ENCODE peak calls at places on chromosome 7, in seven cellular contexts. One of them, this sample, is unnamed.

GRCh38 chr7:150910996-150911422 is 58.7 kb downstream of the AOC1 start:
- DNase-seq in lower lobe of right lung: no peak
- DNase-seq in HepG2: no peak
- DNase-seq in fibroblast of the aortic adventitia: no peak
- DNase-seq in HFF-Myc: no peak
- DNase-seq in MCF 10A: no peak
- DNase-seq in AG04450: no peak
- DNase-seq in this sample: no peak

GRCh38 chr7:73994023-73994422 is 34.0 kb upstream of the ELN start:
- DNase-seq in fibroblast of the aortic adventitia: no peak
- DNase-seq in AG04450: no peak
- DNase-seq in MCF 10A: no peak
- DNase-seq in HepG2: no peak
- DNase-seq in HFF-Myc: no peak
- DNase-seq in lower lobe of right lung: no peak
- DNase-seq in this sample: no peak

GRCh38 chr7:93043393-93043985 is 74.3 kb downstream of the SAMD9 start:
- DNase-seq in lower lobe of right lung: no peak
- DNase-seq in MCF 10A: peak
- DNase-seq in fibroblast of the aortic adventitia: peak
- DNase-seq in HepG2: no peak
- DNase-seq in AG04450: peak
- DNase-seq in HFF-Myc: peak
- DNase-seq in this sample: no peak

GRCh38 chr7:44581426-44581906 is 565 bp downstream of the TMED4 start:
- DNase-seq in HepG2: no peak
- DNase-seq in fibroblast of the aortic adventitia: no peak
- DNase-seq in HFF-Myc: no peak
- DNase-seq in lower lobe of right lung: no peak
- DNase-seq in AG04450: no peak
- DNase-seq in MCF 10A: no peak
- DNase-seq in this sample: peak

GRCh38 chr7:42931447-42931833 is 534 bp downstream of the PSMA2 start:
- DNase-seq in lower lobe of right lung: no peak
- DNase-seq in fibroblast of the aortic adventitia: peak
- DNase-seq in MCF 10A: no peak
- DNase-seq in HFF-Myc: no peak
- DNase-seq in AG04450: no peak
- DNase-seq in HepG2: no peak
- DNase-seq in this sample: peak

GRCh38 chr7:16357921-16358320 is 63.4 kb downstream of the CRPPA start:
- DNase-seq in AG04450: no peak
- DNase-seq in lower lobe of right lung: peak
- DNase-seq in HFF-Myc: no peak
- DNase-seq in HepG2: no peak
- DNase-seq in fibroblast of the aortic adventitia: no peak
- DNase-seq in MCF 10A: no peak
- DNase-seq in this sample: no peak

GRCh38 chr7:66281678-66282593 is 76.8 kb downstream of the TPST1 start:
- DNase-seq in HepG2: peak
- DNase-seq in MCF 10A: peak
- DNase-seq in fibroblast of the aortic adventitia: peak
- DNase-seq in AG04450: peak
- DNase-seq in lower lobe of right lung: no peak
- DNase-seq in HFF-Myc: peak
- DNase-seq in this sample: no peak

GRCh38 chr7:21805793-21806192 is 139.9 kb downstream of the CDCA7L start:
- DNase-seq in fibroblast of the aortic adventitia: no peak
- DNase-seq in HFF-Myc: no peak
- DNase-seq in AG04450: no peak
- DNase-seq in lower lobe of right lung: no peak
- DNase-seq in MCF 10A: no peak
- DNase-seq in HepG2: no peak
- DNase-seq in this sample: no peak

GRCh38 chr7:43834463-43835251 is 34.7 kb downstream of the MRPS24 start:
- DNase-seq in fibroblast of the aortic adventitia: peak
- DNase-seq in AG04450: no peak
- DNase-seq in MCF 10A: peak
- DNase-seq in lower lobe of right lung: no peak
- DNase-seq in HepG2: no peak
- DNase-seq in HFF-Myc: no peak
- DNase-seq in this sample: peak

GRCh38 chr7:149153346-149153745 is 6.1 kb downstream of the ZNF398 start:
- DNase-seq in lower lobe of right lung: no peak
- DNase-seq in HFF-Myc: no peak
- DNase-seq in AG04450: no peak
- DNase-seq in fibroblast of the aortic adventitia: no peak
- DNase-seq in MCF 10A: no peak
- DNase-seq in HepG2: no peak
- DNase-seq in this sample: no peak

GRCh38 chr7:140391634-140392033 is 6.7 kb downstream of the SLC37A3 start:
- DNase-seq in HFF-Myc: no peak
- DNase-seq in AG04450: no peak
- DNase-seq in fibroblast of the aortic adventitia: no peak
- DNase-seq in MCF 10A: no peak
- DNase-seq in lower lobe of right lung: no peak
- DNase-seq in HepG2: no peak
- DNase-seq in this sample: no peak

GRCh38 chr7:138029941-138030340 is 28.1 kb upstream of the CREB3L2 start:
- DNase-seq in HepG2: no peak
- DNase-seq in lower lobe of right lung: no peak
- DNase-seq in fibroblast of the aortic adventitia: peak
- DNase-seq in AG04450: no peak
- DNase-seq in MCF 10A: no peak
- DNase-seq in HFF-Myc: no peak
- DNase-seq in this sample: no peak

GRCh38 chr7:36188266-36188665 is 35.2 kb downstream of the EEPD1 start:
- DNase-seq in fibroblast of the aortic adventitia: no peak
- DNase-seq in HepG2: no peak
- DNase-seq in AG04450: no peak
- DNase-seq in lower lobe of right lung: no peak
- DNase-seq in HFF-Myc: no peak
- DNase-seq in MCF 10A: no peak
- DNase-seq in this sample: no peak

GRCh38 chr7:15308831-15309230 is 253.0 kb downstream of the AGMO start:
- DNase-seq in MCF 10A: no peak
- DNase-seq in fibroblast of the aortic adventitia: no peak
- DNase-seq in lower lobe of right lung: no peak
- DNase-seq in HFF-Myc: no peak
- DNase-seq in AG04450: no peak
- DNase-seq in HepG2: no peak
- DNase-seq in this sample: no peak

GRCh38 chr7:157541295-157541608 is 204.4 kb downstream of the DNAJB6 start:
- DNase-seq in AG04450: no peak
- DNase-seq in HepG2: no peak
- DNase-seq in lower lobe of right lung: no peak
- DNase-seq in fibroblast of the aortic adventitia: no peak
- DNase-seq in HFF-Myc: no peak
- DNase-seq in MCF 10A: no peak
- DNase-seq in this sample: no peak

GRCh38 chr7:94056796-94057207 is 52.6 kb upstream of the BET1 start:
- DNase-seq in HFF-Myc: no peak
- DNase-seq in lower lobe of right lung: no peak
- DNase-seq in AG04450: peak
- DNase-seq in MCF 10A: peak
- DNase-seq in HepG2: no peak
- DNase-seq in fibroblast of the aortic adventitia: peak
- DNase-seq in this sample: no peak

GRCh38 chr7:6442114-6442513 is 5.6 kb downstream of the DAGLB start:
- DNase-seq in MCF 10A: peak
- DNase-seq in lower lobe of right lung: peak
- DNase-seq in HepG2: no peak
- DNase-seq in fibroblast of the aortic adventitia: no peak
- DNase-seq in HFF-Myc: no peak
- DNase-seq in AG04450: no peak
- DNase-seq in this sample: peak

GRCh38 chr7:137508437-137509175 is 165.1 kb upstream of the PTN start:
- DNase-seq in HFF-Myc: peak
- DNase-seq in HepG2: no peak
- DNase-seq in fibroblast of the aortic adventitia: peak
- DNase-seq in AG04450: peak
- DNase-seq in MCF 10A: peak
- DNase-seq in lower lobe of right lung: no peak
- DNase-seq in this sample: no peak

GRCh38 chr7:148699772-148700629 is 1.3 kb downstream of the CUL1 start:
- DNase-seq in fibroblast of the aortic adventitia: peak
- DNase-seq in HepG2: peak
- DNase-seq in MCF 10A: peak
- DNase-seq in lower lobe of right lung: no peak
- DNase-seq in AG04450: no peak
- DNase-seq in HFF-Myc: no peak
- DNase-seq in this sample: no peak

GRCh38 chr7:137953043-137953691 is 48.7 kb downstream of the CREB3L2 start:
- DNase-seq in fibroblast of the aortic adventitia: no peak
- DNase-seq in HFF-Myc: no peak
- DNase-seq in HepG2: no peak
- DNase-seq in lower lobe of right lung: no peak
- DNase-seq in MCF 10A: no peak
- DNase-seq in AG04450: peak
- DNase-seq in this sample: no peak

GRCh38 chr7:67955061-67955460 is 958.4 kb downstream of the TYW1 start:
- DNase-seq in fibroblast of the aortic adventitia: no peak
- DNase-seq in HepG2: no peak
- DNase-seq in AG04450: no peak
- DNase-seq in MCF 10A: no peak
- DNase-seq in HFF-Myc: no peak
- DNase-seq in lower lobe of right lung: no peak
- DNase-seq in this sample: no peak

GRCh38 chr7:73735526-73735905 is 3.1 kb downstream of the ABHD11 start:
- DNase-seq in lower lobe of right lung: no peak
- DNase-seq in HFF-Myc: no peak
- DNase-seq in AG04450: no peak
- DNase-seq in MCF 10A: no peak
- DNase-seq in fibroblast of the aortic adventitia: no peak
- DNase-seq in HepG2: no peak
- DNase-seq in this sample: no peak

GRCh38 chr7:55964802-55965470 is 551 bp downstream of the NIPSNAP2 start:
- DNase-seq in fibroblast of the aortic adventitia: peak
- DNase-seq in AG04450: no peak
- DNase-seq in lower lobe of right lung: peak
- DNase-seq in HepG2: peak
- DNase-seq in HFF-Myc: no peak
- DNase-seq in MCF 10A: peak
- DNase-seq in this sample: peak

GRCh38 chr7:66505531-66506451 is 122.9 kb upstream of the KCTD7 start:
- DNase-seq in AG04450: no peak
- DNase-seq in HFF-Myc: no peak
- DNase-seq in lower lobe of right lung: peak
- DNase-seq in HepG2: no peak
- DNase-seq in MCF 10A: no peak
- DNase-seq in fibroblast of the aortic adventitia: no peak
- DNase-seq in this sample: peak

GRCh38 chr7:29270979-29271658 is 76.5 kb downstream of the CHN2 start:
- DNase-seq in MCF 10A: no peak
- DNase-seq in lower lobe of right lung: no peak
- DNase-seq in fibroblast of the aortic adventitia: peak
- DNase-seq in HFF-Myc: no peak
- DNase-seq in HepG2: peak
- DNase-seq in AG04450: no peak
- DNase-seq in this sample: peak

GRCh38 chr7:98400538-98401427 is at the start of gene BAIAP2L1:
- DNase-seq in HepG2: peak
- DNase-seq in MCF 10A: peak
- DNase-seq in HFF-Myc: no peak
- DNase-seq in lower lobe of right lung: peak
- DNase-seq in fibroblast of the aortic adventitia: peak
- DNase-seq in AG04450: no peak
- DNase-seq in this sample: peak
- TF ChIP-seq CTCF in HepG2: peak
- TF ChIP-seq CTCF in MCF 10A: peak
- TF ChIP-seq CTCF in HFF-Myc: peak
- TF ChIP-seq CTCF in lower lobe of right lung: peak
- TF ChIP-seq CTCF in fibroblast of the aortic adventitia: peak
- TF ChIP-seq CTCF in AG04450: peak
- TF ChIP-seq CTCF in this sample: peak

DNA sequence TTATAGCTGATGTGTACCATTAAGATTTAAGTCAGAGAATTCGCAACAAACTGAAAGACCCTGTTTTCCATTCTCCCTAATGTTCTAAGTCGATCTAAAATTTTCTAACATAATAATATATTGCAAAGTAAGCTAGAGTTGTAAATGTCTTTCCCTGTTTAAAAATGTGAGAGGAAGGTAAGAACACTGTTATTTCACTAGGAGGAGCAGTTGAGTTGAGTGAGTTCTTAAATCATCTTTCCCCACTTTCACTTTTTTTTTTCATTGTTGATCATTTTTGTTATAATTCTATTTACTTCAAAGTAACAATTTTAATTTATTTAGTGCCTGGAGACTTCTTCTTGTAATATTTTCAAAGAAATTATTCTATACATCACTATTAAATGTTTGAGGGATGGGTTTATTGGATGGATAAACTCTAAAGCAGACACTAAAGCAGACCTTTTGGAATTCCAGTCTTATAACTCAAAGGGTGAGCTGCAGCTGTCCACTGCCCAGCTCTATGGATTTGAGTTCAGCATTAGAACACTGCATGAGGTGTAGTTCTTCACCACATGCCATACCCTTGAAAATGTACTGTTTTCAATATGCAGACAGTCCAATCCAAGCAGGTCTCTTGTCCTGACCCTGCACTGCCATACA is 181.3 kb upstream of the FZD1 start:
- DNase-seq in AG04450: no peak
- DNase-seq in MCF 10A: peak
- DNase-seq in HFF-Myc: no peak
- DNase-seq in HepG2: no peak
- DNase-seq in fibroblast of the aortic adventitia: peak
- DNase-seq in lower lobe of right lung: no peak
- DNase-seq in this sample: no peak
- TF ChIP-seq CTCF in AG04450: peak
- TF ChIP-seq CTCF in MCF 10A: peak
- TF ChIP-seq CTCF in HFF-Myc: peak
- TF ChIP-seq CTCF in HepG2: peak
- TF ChIP-seq CTCF in fibroblast of the aortic adventitia: peak
- TF ChIP-seq CTCF in lower lobe of right lung: peak
- TF ChIP-seq CTCF in this sample: peak

GRCh38 chr7:30412810-30413504 is 65.6 kb downstream of the NOD1 start:
- DNase-seq in lower lobe of right lung: no peak
- DNase-seq in AG04450: peak
- DNase-seq in MCF 10A: peak
- DNase-seq in HepG2: peak
- DNase-seq in fibroblast of the aortic adventitia: peak
- DNase-seq in HFF-Myc: peak
- DNase-seq in this sample: peak
- TF ChIP-seq CTCF in lower lobe of right lung: peak
- TF ChIP-seq CTCF in AG04450: peak
- TF ChIP-seq CTCF in MCF 10A: peak
- TF ChIP-seq CTCF in HepG2: peak
- TF ChIP-seq CTCF in fibroblast of the aortic adventitia: peak
- TF ChIP-seq CTCF in HFF-Myc: peak
- TF ChIP-seq CTCF in this sample: no peak

DNA sequence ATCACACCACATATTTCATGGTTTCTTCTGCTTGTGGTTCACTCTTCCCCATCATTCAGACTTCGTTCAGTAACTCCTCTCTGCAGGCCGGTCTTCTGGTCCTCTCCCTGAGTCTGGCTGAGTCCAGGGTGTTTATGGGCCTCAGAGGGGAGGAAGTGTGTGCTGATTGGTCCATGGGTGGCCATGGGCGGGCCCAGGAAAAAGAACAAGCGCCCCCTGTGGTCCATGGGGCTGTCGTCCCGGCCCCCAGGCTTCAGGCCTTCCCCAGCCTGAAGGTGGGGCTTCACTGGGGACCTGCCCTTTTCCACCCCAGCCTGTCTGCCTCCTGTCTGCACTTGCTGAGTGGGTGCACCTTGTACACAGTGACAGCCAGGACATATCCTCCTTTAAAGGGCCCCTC is 123.7 kb downstream of the VIPR2 start:
- DNase-seq in lower lobe of right lung: no peak
- DNase-seq in HFF-Myc: no peak
- DNase-seq in MCF 10A: no peak
- DNase-seq in HepG2: peak
- DNase-seq in fibroblast of the aortic adventitia: no peak
- DNase-seq in AG04450: no peak
- DNase-seq in this sample: peak
- TF ChIP-seq CTCF in lower lobe of right lung: no peak
- TF ChIP-seq CTCF in HFF-Myc: no peak
- TF ChIP-seq CTCF in MCF 10A: no peak
- TF ChIP-seq CTCF in HepG2: peak
- TF ChIP-seq CTCF in fibroblast of the aortic adventitia: no peak
- TF ChIP-seq CTCF in AG04450: no peak
- TF ChIP-seq CTCF in this sample: no peak

This sample was measured in activated CD8-positive, alpha-beta T cell treated with anti-CD3 and anti-CD28 coated beads for 36 hours.